ENCODE peak calls at places on chromosomes 13 and 19, in ten cellular contexts. T is HepG2; P is CD4-positive, CD25-positive, alpha-beta regulatory T cell; H is activated T-cell treated with anti-CD3 and anti-CD28 coated beads, Interleukin-2, amount 50 U/mL, for 4 hours; D is effector memory CD8-positive, alpha-beta T cell; Q is omental fat pad; U is activated T-helper 17 cell treated with anti-CD3 and anti-CD28 coated beads, Interleukin-2, amount 50 U/mL, for 72 hours; V is naive B cell; O is PC-3; Y is left cardiac atrium. G is an unnamed sample.

GRCh38 chr19:36032251-36033104 is at the start of gene CLIP3:
- ATAC-seq in T (no peak), P (no peak), H (peak; percentile 78), D (no peak), Q (peak; percentile 45), U (peak; percentile 16), V (no peak), O (no peak), Y (peak; percentile 89), G (peak; percentile 7)

GRCh38 chr13:112510002-112510780 is 77.8 kb downstream of the TUBGCP3 start:
- ATAC-seq in T (peak; percentile 93), P (no peak), H (no peak), D (no peak), Q (no peak), U (no peak), V (peak; percentile 35), O (peak; percentile 77), Y (peak; percentile 70), G (no peak)

GRCh38 chr13:97256343-97256783 is 34.2 kb downstream of the MBNL2 start:
- ATAC-seq in T (peak; percentile 4), P (no peak), H (peak; percentile 27), D (no peak), Q (peak; percentile 53), U (peak; percentile 56), V (no peak), O (peak; percentile 54), Y (peak; percentile 41), G (peak; percentile 67)

GRCh38 chr19:31761281-31761913 is 412.2 kb upstream of the TSHZ3 start:
- ATAC-seq in T (no peak), P (no peak), H (no peak), D (no peak), Q (no peak), U (no peak), V (no peak), O (no peak), Y (no peak), G (no peak)

GRCh38 chr19:19115954-19116353 is 22.3 kb downstream of the TMEM161A start:
- ATAC-seq in T (peak; percentile 63), P (no peak), H (no peak), D (peak; percentile 67), Q (no peak), U (peak; percentile 59), V (peak; percentile 65), O (no peak), Y (no peak), G (peak; percentile 13)

GRCh38 chr13:100546713-100547405 is 41.7 kb downstream of the GGACT start:
- ATAC-seq in T (no peak), P (no peak), H (no peak), D (no peak), Q (no peak), U (no peak), V (no peak), O (no peak), Y (no peak), G (no peak)

GRCh38 chr13:109159650-109160309 is 530.4 kb downstream of the MYO16 start:
- ATAC-seq in T (no peak), P (no peak), H (no peak), D (no peak), Q (no peak), U (no peak), V (no peak), O (no peak), Y (no peak), G (no peak)

GRCh38 chr13:28637714-28638355 is 21.1 kb upstream of the POMP start:
- ATAC-seq in T (peak; percentile 35), P (no peak), H (no peak), D (no peak), Q (no peak), U (no peak), V (peak; percentile 72), O (no peak), Y (no peak), G (no peak)

GRCh38 chr13:102295316-102296048 is 106.4 kb downstream of the FGF14 start:
- ATAC-seq in T (no peak), P (no peak), H (no peak), D (no peak), Q (peak; percentile 59), U (no peak), V (no peak), O (no peak), Y (no peak), G (no peak)

GRCh38 chr19:10283786-10284540 is 2.8 kb upstream of the ICAM4 start:
- ATAC-seq in T (no peak), P (no peak), H (no peak), D (no peak), Q (no peak), U (no peak), V (no peak), O (no peak), Y (no peak), G (no peak)

G was measured in esophagus mucosa.